ENCODE peak calls at places on chromosomes 1 and 21, in five cellular contexts. D is non-pigmented ciliary epithelial cell, R is retinal pigment epithelial cell, W is 8988T, I is amniotic epithelial cell. Z is an unnamed sample.

GRCh38 chr1:100378956-100379355 is 26.6 kb downstream of the CDC14A start:
- DNase-seq in R (no peak), W (no peak), D (no peak), I (peak; percentile 29), Z (no peak)

GRCh38 chr1:832136-832535 is 91.6 kb upstream of the SAMD11 start:
- DNase-seq in R (no peak), I (no peak), W (no peak), D (no peak), Z (no peak)

GRCh38 chr21:41763996-41764395 is 2.9 kb downstream of the RIPK4 start:
- DNase-seq in W (no peak), I (no peak), R (no peak), D (no peak), Z (no peak)

GRCh38 chr1:162899422-162900168 is 38.6 kb upstream of the CCDC190 start:
- DNase-seq in I (peak; percentile 98), R (peak; percentile 97), W (no peak), D (peak; percentile 95), Z (no peak)

GRCh38 chr1:57983441-57983840 is 559.6 kb upstream of the DAB1 start:
- DNase-seq in R (no peak), I (no peak), D (no peak), W (no peak), Z (no peak)

GRCh38 chr21:14548751-14549150 is 2.6 kb upstream of the SAMSN1 start:
- DNase-seq in D (no peak), W (no peak), R (no peak), I (peak; percentile 43), Z (no peak)

GRCh38 chr1:2414297-2414958 is 2.1 kb upstream of the PEX10 start:
- DNase-seq in D (no peak), R (no peak), W (peak; percentile 77), I (no peak), Z (peak; percentile 19)

GRCh38 chr1:100366209-100366525 is 13.9 kb downstream of the CDC14A start:
- DNase-seq in I (no peak), D (no peak), W (no peak), R (no peak), Z (no peak)

GRCh38 chr1:210233216-210233494 is 559 bp downstream of the SERTAD4 start:
- DNase-seq in D (no peak), I (no peak), R (no peak), W (no peak), Z (no peak)

GRCh38 chr1:185338719-185339622 is 21.9 kb upstream of the IVNS1ABP start:
- DNase-seq in I (peak; percentile 44), D (no peak), R (no peak), W (no peak), Z (no peak)

GRCh38 chr1:210726621-210727020 is 397.9 kb downstream of the HHAT start:
- DNase-seq in I (peak; percentile 39), D (no peak), W (no peak), R (no peak), Z (no peak)

GRCh38 chr1:222167111-222167510 is 380.8 kb downstream of the HHIPL2 start:
- DNase-seq in I (peak; percentile 94), R (no peak), D (peak; percentile 72), W (no peak), Z (peak; percentile 40)

GRCh38 chr1:26035203-26035958 is 10.5 kb downstream of the SLC30A2 start:
- DNase-seq in I (peak; percentile 83), D (peak; percentile 63), R (peak; percentile 65), W (peak; percentile 93), Z (peak; percentile 70)

GRCh38 chr1:205241366-205242030 is 13.8 kb downstream of the TMCC2 start:
- DNase-seq in I (no peak), W (no peak), R (no peak), D (no peak), Z (no peak)

GRCh38 chr21:28633803-28634572 is 358.7 kb downstream of the LTN1 start:
- DNase-seq in R (no peak), D (no peak), I (peak; percentile 76), W (no peak), Z (no peak)

GRCh38 chr1:14263207-14263606 is 335.3 kb upstream of the KAZN start:
- DNase-seq in D (no peak), R (no peak), W (no peak), I (no peak), Z (no peak)

GRCh38 chr1:20425622-20426021 is 60.4 kb downstream of the CAMK2N1 start:
- DNase-seq in I (no peak), W (no peak), R (no peak), D (no peak), Z (no peak)

GRCh38 chr1:230792691-230793462 is 45.7 kb downstream of the CAPN9 start:
- DNase-seq in I (peak; percentile 11), R (no peak), D (no peak), W (no peak), Z (no peak)

GRCh38 chr21:31117046-31117916 is 79.0 kb upstream of the KRTAP19-8 start:
- DNase-seq in D (peak; percentile 74), R (peak; percentile 39), W (peak; percentile 21), I (peak; percentile 46), Z (no peak)

GRCh38 chr1:194512361-194512760 is 1325.9 kb upstream of the B3GALT2 start:
- DNase-seq in D (no peak), I (no peak), R (no peak), W (no peak), Z (no peak)

GRCh38 chr1:147851149-147851548 is 51.4 kb upstream of the GJA8 start:
- DNase-seq in W (no peak), D (no peak), R (no peak), I (no peak), Z (no peak)

GRCh38 chr1:203744008-203744972 is 20.7 kb upstream of the LAX1 start:
- DNase-seq in R (no peak), I (no peak), W (no peak), D (no peak), Z (peak; percentile 22)

GRCh38 chr1:245182028-245182427 is 27.2 kb downstream of the KIF26B start:
- DNase-seq in D (no peak), W (no peak), I (no peak), R (no peak), Z (no peak)

GRCh38 chr1:91282695-91283420 is 121.8 kb downstream of the HFM1 start:
- DNase-seq in I (peak; percentile 66), R (peak; percentile 26), W (peak; percentile 10), D (peak; percentile 52), Z (peak; percentile 53)

GRCh38 chr1:29761159-29761928 is 525.0 kb downstream of the PTPRU start:
- DNase-seq in W (no peak), I (no peak), D (no peak), R (no peak), Z (no peak)

GRCh38 chr1:36436820-36437219 is 13.4 kb downstream of the OSCP1 start:
- DNase-seq in W (no peak), I (peak; percentile 63), R (no peak), D (peak; percentile 41), Z (no peak)